ENCODE peak calls at places on chromosomes 5 and 9, in nine cellular contexts. I is choroid plexus epithelial cell, D is brain microvascular endothelial cell, H is uterus, B is H1, G is ovary, X is upper lobe of right lung, A is WTC11, V is cardiac muscle cell. E is an unnamed sample.

GRCh38 chr9:134548618-134549017 is 93.0 kb upstream of the COL5A1 start:
- DNase-seq in I (no peak), D (no peak), H (no peak), B (no peak), G (no peak), X (peak), A (no peak), V (no peak), E (no peak)

GRCh38 chr5:143931389-143931984 is 119.5 kb downstream of the HMHB1 start:
- DNase-seq in I (no peak), D (no peak), H (no peak), B (no peak), G (no peak), X (no peak), A (no peak), V (no peak), E (no peak)

GRCh38 chr9:3848445-3849114 is 322.8 kb upstream of the RFX3 start:
- DNase-seq in I (peak), D (no peak), H (no peak), B (peak), G (no peak), X (no peak), A (peak), V (peak), E (peak)

GRCh38 chr5:113188454-113188853 is 211.9 kb downstream of the DCP2 start:
- DNase-seq in I (no peak), D (no peak), H (no peak), B (no peak), G (no peak), X (no peak), A (no peak), V (no peak), E (no peak)

GRCh38 chr5:55232194-55232984 is 1.0 kb downstream of the CCNO start:
- DNase-seq in I (no peak), D (no peak), H (no peak), B (peak), G (no peak), X (no peak), A (peak), V (peak), E (peak)

GRCh38 chr9:133734600-133735414 is 3.3 kb downstream of the SARDH start:
- DNase-seq in I (no peak), D (no peak), H (no peak), B (no peak), G (no peak), X (peak), A (no peak), V (no peak), E (peak)

GRCh38 chr9:22037954-22038690 is 29.0 kb upstream of the CDKN2B start:
- DNase-seq in I (peak), D (no peak), H (no peak), B (no peak), G (no peak), X (no peak), A (no peak), V (peak), E (no peak)

GRCh38 chr9:109232449-109232848 is 65.4 kb upstream of the FRRS1L start:
- DNase-seq in I (peak), D (peak), H (no peak), B (no peak), G (no peak), X (no peak), A (no peak), V (peak), E (no peak)

GRCh38 chr5:154510156-154510555 is 32.1 kb upstream of the HAND1 start:
- DNase-seq in I (no peak), D (no peak), H (no peak), B (no peak), G (no peak), X (peak), A (no peak), V (peak), E (no peak)

GRCh38 chr9:86202338-86202882 is 57.0 kb downstream of the C9orf153 start:
- DNase-seq in I (peak), D (peak), H (no peak), B (no peak), G (no peak), X (no peak), A (peak), V (peak), E (peak)

GRCh38 chr5:159362190-159362589 is 31.9 kb upstream of the IL12B start:
- DNase-seq in I (no peak), D (no peak), H (no peak), B (no peak), G (no peak), X (no peak), A (no peak), V (no peak), E (no peak)

GRCh38 chr9:15355669-15356068 is 48.7 kb upstream of the TTC39B start:
- DNase-seq in I (no peak), D (no peak), H (no peak), B (no peak), G (no peak), X (no peak), A (no peak), V (no peak), E (no peak)

GRCh38 chr5:160463775-160464465 is 42.3 kb downstream of the PTTG1 start:
- DNase-seq in I (peak), D (peak), H (no peak), B (no peak), G (no peak), X (no peak), A (no peak), V (peak), E (no peak)

GRCh38 chr5:72619251-72619650 is 112.0 kb upstream of the ZNF366 start:
- DNase-seq in I (no peak), D (no peak), H (no peak), B (no peak), G (no peak), X (no peak), A (peak), V (no peak), E (peak)
- TF ChIP-seq CTCF in I (no peak), D (no peak), H (no peak), B (no peak), G (no peak), X (no peak), A (no peak), V (no peak), E (no peak)

DNA sequence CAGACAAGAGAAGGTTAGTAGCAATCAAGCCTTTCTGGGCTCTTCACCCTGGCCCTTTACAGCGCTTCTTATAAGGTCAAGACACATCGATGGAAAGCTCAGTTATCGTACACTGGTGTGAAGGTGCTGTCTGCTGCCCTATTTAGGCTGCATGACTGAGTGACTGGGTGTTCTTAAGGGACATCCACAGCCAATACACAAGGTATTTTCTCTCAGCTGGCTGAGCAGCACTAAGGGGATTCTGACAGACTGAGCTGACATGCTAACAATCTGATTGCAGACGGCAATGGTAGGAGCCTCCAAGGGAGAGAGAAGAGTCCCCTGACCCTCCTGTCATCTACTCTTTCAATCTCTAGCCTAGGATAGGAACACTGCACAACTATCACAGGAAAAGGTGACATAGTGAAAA is 577.9 kb downstream of the ISL1 start:
- DNase-seq in I (no peak), D (no peak), H (no peak), B (no peak), G (no peak), X (no peak), A (no peak), V (no peak), E (no peak)
- TF ChIP-seq CTCF in I (no peak), D (no peak), H (no peak), B (no peak), G (no peak), X (no peak), A (no peak), V (no peak), E (no peak)

DNA sequence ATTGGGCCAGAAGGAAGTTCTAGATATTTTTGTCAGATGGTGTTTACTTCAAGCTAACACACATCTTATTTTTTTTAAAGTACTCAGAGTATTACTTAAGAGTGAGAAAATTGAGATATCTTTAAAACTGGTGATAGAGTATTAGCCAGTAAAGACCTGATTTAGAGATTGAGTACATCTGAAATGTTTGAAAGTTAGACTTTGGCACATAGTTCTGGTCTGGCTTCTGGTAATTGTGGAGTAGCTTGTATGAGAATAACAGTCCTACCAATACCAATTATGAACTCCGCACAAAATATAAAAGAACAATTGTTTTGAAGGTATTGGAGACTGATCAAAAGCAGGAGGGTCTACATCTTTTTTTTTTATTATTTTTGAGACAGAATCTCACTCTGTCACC is 44.5 kb upstream of the GLIPR2 start:
- DNase-seq in I (no peak), D (no peak), H (no peak), B (no peak), G (no peak), X (no peak), A (no peak), V (no peak), E (no peak)
- TF ChIP-seq CTCF in I (no peak), D (no peak), H (no peak), B (no peak), G (no peak), X (no peak), A (no peak), V (no peak), E (no peak)

GRCh38 chr9:1701113-1701512 is 314.0 kb upstream of the SMARCA2 start:
- DNase-seq in I (no peak), D (no peak), H (no peak), B (no peak), G (no peak), X (no peak), A (no peak), V (no peak), E (peak)
- TF ChIP-seq CTCF in I (no peak), D (no peak), H (no peak), B (peak), G (no peak), X (no peak), A (no peak), V (no peak), E (no peak)

GRCh38 chr9:125255781-125256391 is 5.7 kb upstream of the GAPVD1 start:
- DNase-seq in I (peak), D (no peak), H (no peak), B (no peak), G (no peak), X (no peak), A (peak), V (peak), E (no peak)
- TF ChIP-seq CTCF in I (peak), D (peak), H (no peak), B (peak), G (no peak), X (peak), A (no peak), V (peak), E (peak)

GRCh38 chr9:72444436-72444835 is 77.0 kb upstream of the TMC1 start:
- DNase-seq in I (no peak), D (no peak), H (no peak), B (no peak), G (no peak), X (no peak), A (no peak), V (no peak), E (no peak)

GRCh38 chr9:72442212-72442607 is 77.2 kb upstream of the ZFAND5 start:
- DNase-seq in I (peak), D (peak), H (no peak), B (no peak), G (no peak), X (no peak), A (no peak), V (peak), E (no peak)

GRCh38 chr9:72445291-72446000 is 76.0 kb upstream of the TMC1 start:
- DNase-seq in I (peak), D (no peak), H (no peak), B (no peak), G (no peak), X (no peak), A (no peak), V (no peak), E (no peak)

GRCh38 chr9:72441296-72442211 is 76.5 kb upstream of the ZFAND5 start:
- DNase-seq in I (no peak), D (peak), H (no peak), B (no peak), G (no peak), X (no peak), A (no peak), V (no peak), E (no peak)

GRCh38 chr9:72443855-72444254 is 77.6 kb upstream of the TMC1 start:
- DNase-seq in I (no peak), D (no peak), H (no peak), B (no peak), G (no peak), X (no peak), A (no peak), V (no peak), E (no peak)
- TF ChIP-seq CTCF in I (peak), D (peak), H (no peak), B (no peak), G (no peak), X (peak), A (no peak), V (no peak), E (no peak)

E was measured in H9.